ENCODE peak calls at places on chromosomes 4 and X, in eight cellular contexts. Y, W, Z, H, O, C, R and F are unnamed samples.

GRCh38 chr4:76546282-76547166 is 111.5 kb downstream of the SHROOM3 start:
- DNase-seq in H (no peak), Y (peak; percentile 90), R (no peak), O (peak; percentile 88), Z (peak; percentile 86), C (no peak), W (no peak), F (peak; percentile 85)

GRCh38 chrX:135264210-135264609 is 12.3 kb downstream of the ETDA start:
- DNase-seq in R (no peak), O (no peak), C (no peak), Z (no peak), W (no peak), Y (no peak), H (no peak), F (no peak)

GRCh38 chrX:34563809-34564208 is 93.3 kb downstream of the TMEM47 start:
- DNase-seq in R (no peak), H (no peak), Z (no peak), O (no peak), C (no peak), W (no peak), Y (peak; percentile 31), F (no peak)

GRCh38 chr4:175772170-175772685 is 39.8 kb downstream of the GPM6A start:
- DNase-seq in Y (no peak), Z (no peak), W (no peak), H (no peak), O (no peak), R (no peak), C (no peak), F (no peak)

GRCh38 chr4:83828601-83829000 is 292.7 kb downstream of the GPAT3 start:
- DNase-seq in R (no peak), W (no peak), Z (peak; percentile 55), O (no peak), Y (no peak), C (no peak), H (no peak), F (no peak)

GRCh38 chrX:133415276-133416105 is at the start of gene GPC4:
- DNase-seq in Y (no peak), Z (no peak), C (peak; percentile 78), O (no peak), R (peak; percentile 53), H (peak; percentile 51), W (no peak), F (peak; percentile 89)

GRCh38 chr4:16031554-16032381 is 52.1 kb downstream of the PROM1 start:
- DNase-seq in H (no peak), W (no peak), O (no peak), Z (no peak), C (no peak), R (no peak), Y (no peak), F (no peak)

GRCh38 chr4:90148574-90149170 is 21.5 kb downstream of the CCSER1 start:
- DNase-seq in H (no peak), Z (no peak), C (no peak), Y (no peak), O (no peak), R (no peak), W (no peak), F (no peak)

GRCh38 chr4:85591361-85592098 is 116.6 kb downstream of the ARHGAP24 start:
- DNase-seq in R (no peak), H (no peak), O (no peak), C (no peak), Z (no peak), W (no peak), Y (peak; percentile 22), F (no peak)

GRCh38 chrX:22969416-22969815 is 30.3 kb upstream of the DDX53 start:
- DNase-seq in H (no peak), Y (no peak), Z (peak; percentile 16), W (no peak), C (no peak), R (no peak), O (no peak), F (peak; percentile 62)

GRCh38 chrX:95505721-95506120 is 1178.9 kb upstream of the DIAPH2 start:
- DNase-seq in Y (peak; percentile 1), C (no peak), O (no peak), H (peak; percentile 2), R (no peak), Z (no peak), W (no peak), F (peak; percentile 60)

GRCh38 chr4:105895609-105896460 is 564 bp downstream of the NPNT start:
- DNase-seq in O (no peak), Z (no peak), C (no peak), H (peak; percentile 37), W (no peak), Y (peak; percentile 14), R (no peak), F (peak; percentile 44)
- H3K4me3 ChIP-seq in O (peak overlapping the region; percentile 2), Z (no peak overlapping the region), C (peak overlapping the region; percentile 41), H (peak overlapping the region; percentile 80), W (no peak overlapping the region), Y (peak overlapping the region; percentile 12), R (peak overlapping the region; percentile 60), F (peak overlapping the region; percentile 57)

GRCh38 chrX:38561951-38562719 is 793 bp downstream of the TSPAN7 start:
- DNase-seq in Z (no peak), R (peak; percentile 11), W (no peak), H (peak; percentile 14), O (no peak), Y (no peak), C (peak; percentile 47), F (peak; percentile 18)
- H3K4me3 ChIP-seq in Z (no peak overlapping the region), R (peak overlapping the region; percentile 73), W (no peak overlapping the region), H (peak overlapping the region; percentile 89), O (peak overlapping the region; percentile 35), Y (no peak overlapping the region), C (peak overlapping the region; percentile 41), F (peak overlapping the region; percentile 62)

GRCh38 chr4:183936574-183937335 is 31.6 kb downstream of the STOX2 start:
- DNase-seq in Y (no peak), O (no peak), Z (peak; percentile 5), C (no peak), W (peak; percentile 11), H (no peak), R (no peak), F (no peak)
- H3K4me3 ChIP-seq in Y (no peak overlapping the region), O (no peak overlapping the region), Z (no peak overlapping the region), C (no peak overlapping the region), W (no peak overlapping the region), H (no peak overlapping the region), R (no peak overlapping the region), F (no peak overlapping the region)

GRCh38 chr4:153521995-153522799 is 56.0 kb downstream of the TMEM131L start:
- DNase-seq in Z (no peak), C (no peak), H (no peak), W (peak; percentile 54), O (no peak), R (no peak), Y (no peak), F (no peak)
- H3K4me3 ChIP-seq in Z (no peak overlapping the region), C (no peak overlapping the region), H (no peak overlapping the region), W (no peak overlapping the region), O (no peak overlapping the region), R (no peak overlapping the region), Y (no peak overlapping the region), F (no peak overlapping the region)

GRCh38 chr4:128455076-128455345 is 167.4 kb upstream of the PGRMC2 start:
- DNase-seq in O (no peak), W (no peak), H (no peak), Z (no peak), C (peak; percentile 23), Y (no peak), R (no peak), F (no peak)

GRCh38 chr4:128451270-128451905 is 163.8 kb upstream of the PGRMC2 start:
- DNase-seq in O (no peak), C (no peak), W (no peak), Y (no peak), R (no peak), H (no peak), Z (no peak), F (no peak)

GRCh38 chr4:128452415-128452814 is 164.8 kb upstream of the PGRMC2 start:
- DNase-seq in R (no peak), C (no peak), Y (no peak), O (no peak), Z (no peak), H (no peak), W (no peak), F (no peak)

GRCh38 chr4:128455480-128455879 is 167.9 kb upstream of the PGRMC2 start:
- DNase-seq in Y (no peak), Z (no peak), W (no peak), C (no peak), R (no peak), O (no peak), H (no peak), F (no peak)

GRCh38 chr4:128454281-128455075 is 166.9 kb upstream of the PGRMC2 start:
- DNase-seq in O (peak; percentile 78), H (peak; percentile 59), Y (peak; percentile 98), Z (peak; percentile 97), W (peak; percentile 88), R (peak; percentile 70), C (peak; percentile 83), F (peak; percentile 69)
- H3K4me3 ChIP-seq in O (no peak overlapping the region), H (no peak overlapping the region), Y (no peak overlapping the region), Z (peak overlapping the region; percentile 10), W (no peak overlapping the region), R (no peak overlapping the region), C (no peak overlapping the region), F (no peak overlapping the region)

DNA sequence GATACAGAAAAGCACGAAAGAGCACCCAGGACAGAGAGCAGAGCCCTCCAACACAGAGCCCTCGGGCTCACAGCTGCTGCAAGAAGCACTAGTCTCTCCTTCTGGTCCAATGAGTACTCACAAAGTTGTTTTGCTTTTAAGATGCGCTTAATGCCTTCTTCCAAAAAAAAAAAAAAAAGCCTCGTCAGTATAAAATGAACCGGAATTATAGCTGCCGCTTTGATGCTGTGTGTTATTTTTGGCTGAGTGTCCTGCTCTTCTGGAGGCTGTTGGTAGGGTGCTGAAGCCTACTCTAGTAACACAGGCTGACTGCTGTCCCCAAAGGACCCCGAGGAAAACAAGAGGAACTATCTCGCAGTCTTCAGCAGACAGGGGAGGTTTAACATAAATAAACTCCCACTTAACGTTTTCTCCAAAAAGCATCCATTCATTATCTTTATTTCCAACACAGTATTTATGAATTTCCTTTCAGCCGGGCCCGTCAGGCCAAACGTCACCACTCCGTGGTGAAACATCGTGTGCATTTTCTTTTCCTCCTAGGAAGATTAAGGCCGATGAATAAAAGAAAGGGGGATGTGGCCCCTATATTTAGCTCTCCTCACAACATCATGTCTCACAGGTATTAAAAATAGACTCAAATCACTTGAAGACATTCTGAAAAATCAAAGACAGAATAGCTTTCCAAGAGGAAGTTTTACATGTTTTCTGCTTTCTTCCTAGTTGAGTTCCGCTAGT is 213.8 kb upstream of the PPARGC1A start:
- DNase-seq in C (no peak), R (no peak), O (no peak), Z (peak; percentile 58), W (no peak), Y (peak; percentile 81), H (no peak), F (peak; percentile 87)
- H3K4me3 ChIP-seq in C (no peak overlapping the region), R (no peak overlapping the region), O (no peak overlapping the region), Z (no peak overlapping the region), W (no peak overlapping the region), Y (no peak overlapping the region), H (no peak overlapping the region), F (no peak overlapping the region)

DNA sequence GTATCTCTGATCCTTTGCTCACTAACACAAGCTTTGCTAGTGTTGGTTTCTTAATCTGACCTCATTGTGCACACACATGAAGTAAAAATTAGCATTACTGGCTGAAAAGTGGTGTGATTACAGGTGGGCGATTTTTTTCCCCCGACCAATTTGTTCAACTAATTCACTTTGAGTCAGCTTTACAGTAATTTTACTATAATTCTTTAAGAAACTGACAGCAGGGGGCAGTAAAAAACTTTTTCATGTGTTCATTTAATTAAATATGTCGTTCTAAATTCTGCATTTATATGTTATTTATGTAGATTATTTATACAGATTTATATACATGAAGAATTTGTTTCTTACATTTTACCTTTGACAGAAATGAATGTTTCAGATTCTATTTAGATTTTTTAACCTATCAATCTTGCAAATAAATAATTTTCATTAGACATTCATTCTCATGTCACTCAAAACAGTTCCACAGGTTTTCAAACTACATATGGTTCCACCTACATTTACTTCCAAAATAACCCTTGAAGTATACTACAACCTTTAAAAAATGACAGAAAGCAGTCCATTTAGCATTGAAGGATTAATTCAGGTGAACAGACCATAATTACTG is 17.5 kb downstream of the PALLD start:
- DNase-seq in Z (peak; percentile 50), O (no peak), R (no peak), H (no peak), C (no peak), W (peak; percentile 42), Y (peak; percentile 75), F (peak; percentile 39)
- H3K4me3 ChIP-seq in Z (no peak overlapping the region), O (no peak overlapping the region), R (no peak overlapping the region), H (no peak overlapping the region), C (no peak overlapping the region), W (no peak overlapping the region), Y (no peak overlapping the region), F (peak overlapping the region; percentile 0)